ENCODE peak calls at places on chromosomes 4 and X, in seven cellular contexts. Z, S, I, G, P, L and Q are unnamed samples.

GRCh38 chrX:75229774-75230173 is 44.1 kb upstream of the UPRT start:
- DNase-seq in I (no peak), L (no peak), Z (no peak), S (no peak), P (no peak), G (no peak), Q (no peak)

GRCh38 chr4:85486425-85487101 is 11.6 kb downstream of the ARHGAP24 start:
- DNase-seq in Z (no peak), L (no peak), S (no peak), I (no peak), G (no peak), P (no peak), Q (peak; percentile 25)

GRCh38 chr4:184313710-184314659 is 96.3 kb upstream of the ENPP6 start:
- DNase-seq in P (peak; percentile 84), Z (no peak), I (no peak), L (no peak), S (no peak), G (no peak), Q (no peak)

GRCh38 chrX:100635040-100635439 is 1.6 kb downstream of the TSPAN6 start:
- DNase-seq in P (no peak), Z (no peak), G (no peak), S (no peak), I (no peak), L (no peak), Q (no peak)

GRCh38 chrX:95539041-95539440 is 1145.6 kb upstream of the DIAPH2 start:
- DNase-seq in I (no peak), S (no peak), P (no peak), G (peak; percentile 8), L (no peak), Z (no peak), Q (no peak)

GRCh38 chr4:78864405-78865024 is 74.7 kb downstream of the PAQR3 start:
- DNase-seq in I (peak; percentile 53), L (no peak), S (peak; percentile 76), P (peak; percentile 86), G (peak; percentile 7), Z (peak; percentile 67), Q (peak; percentile 67)

GRCh38 chr4:58265734-58266133 is 1155.5 kb upstream of the IGFBP7 start:
- DNase-seq in I (no peak), Z (no peak), S (no peak), G (no peak), L (no peak), P (no peak), Q (no peak)

GRCh38 chr4:33722800-33723511 is 2521.4 kb downstream of the ARAP2 start:
- DNase-seq in S (peak; percentile 13), L (no peak), I (no peak), Z (no peak), G (no peak), P (no peak), Q (peak; percentile 2)

GRCh38 chrX:129655547-129656248 is 942 bp upstream of the APLN start:
- DNase-seq in G (peak; percentile 72), S (peak; percentile 25), Z (no peak), I (no peak), P (peak; percentile 55), L (no peak), Q (no peak)

GRCh38 chrX:106170318-106170717 is 2.2 kb downstream of the PWWP3B start:
- DNase-seq in G (no peak), S (no peak), P (no peak), L (peak; percentile 53), I (no peak), Z (peak; percentile 0), Q (no peak)

GRCh38 chr4:13919021-13919441 is 291.5 kb upstream of the BOD1L1 start:
- DNase-seq in Z (no peak), P (no peak), S (no peak), I (no peak), G (no peak), L (no peak), Q (no peak)

GRCh38 chr4:5372198-5372597 is 320.9 kb downstream of the STK32B start:
- DNase-seq in S (no peak), G (no peak), I (no peak), Z (no peak), L (no peak), P (no peak), Q (no peak)